ENCODE peak calls at places on chromosome 12, in six cellular contexts. S is endothelial cell, P is A673, C is caudate nucleus, L is breast epithelium, X is NCI-H524. M is an unnamed sample.

GRCh38 chr12:6285532-6286306 is 24.8 kb upstream of the PLEKHG6 start:
- DNase-seq in S (no peak), P (no peak), C (no peak), L (no peak), X (no peak), M (no peak)

GRCh38 chr12:16229676-16230075 is 47.8 kb downstream of the SLC15A5 start:
- DNase-seq in S (no peak), P (peak), C (no peak), L (no peak), X (no peak), M (no peak)

GRCh38 chr12:103085541-103085940 is 128.1 kb downstream of the ASCL1 start:
- DNase-seq in S (no peak), P (no peak), C (no peak), L (no peak), X (no peak), M (no peak)

GRCh38 chr12:90945070-90945649 is 9.8 kb downstream of the CCER1 start:
- DNase-seq in S (no peak), P (peak), C (no peak), L (no peak), X (peak), M (no peak)

GRCh38 chr12:107057071-107057834 is 36.1 kb downstream of the CRY1 start:
- DNase-seq in S (no peak), P (peak), C (no peak), L (no peak), X (no peak), M (no peak)

GRCh38 chr12:105204916-105205315 is 31.1 kb downstream of the APPL2 start:
- DNase-seq in S (no peak), P (no peak), C (no peak), L (no peak), X (no peak), M (no peak)

GRCh38 chr12:106139422-106140141 is 828 bp upstream of the NUAK1 start:
- DNase-seq in S (peak), P (peak), C (no peak), L (peak), X (peak), M (no peak)

GRCh38 chr12:18570543-18570942 is 167.3 kb downstream of the PLCZ1 start:
- DNase-seq in S (no peak), P (no peak), C (no peak), L (no peak), X (no peak), M (no peak)

GRCh38 chr12:57845478-57846284 is 848 bp downstream of the CTDSP2 start:
- DNase-seq in S (peak), P (peak), C (peak), L (peak), X (peak), M (no peak)

GRCh38 chr12:307406-307805 is 44.8 kb upstream of the SLC6A13 start:
- DNase-seq in S (no peak), P (no peak), C (no peak), L (no peak), X (no peak), M (no peak)

GRCh38 chr12:28568083-28568482 is 377.8 kb downstream of the CCDC91 start:
- DNase-seq in S (no peak), P (no peak), C (no peak), L (no peak), X (no peak), M (no peak)

GRCh38 chr12:105222726-105223357 is 13.1 kb downstream of the APPL2 start:
- DNase-seq in S (no peak), P (no peak), C (no peak), L (no peak), X (no peak), M (no peak)

GRCh38 chr12:123075591-123076171 is 75.2 kb downstream of the PITPNM2 start:
- DNase-seq in S (no peak), P (peak), C (no peak), L (no peak), X (peak), M (no peak)

GRCh38 chr12:120588948-120589930 is 8.0 kb upstream of the POP5 start:
- DNase-seq in S (no peak), P (no peak), C (no peak), L (no peak), X (no peak), M (no peak)

GRCh38 chr12:1054103-1054838 is 63.2 kb downstream of the ERC1 start:
- DNase-seq in S (no peak), P (peak), C (no peak), L (no peak), X (no peak), M (no peak)

GRCh38 chr12:75041481-75041880 is 168.2 kb downstream of the KCNC2 start:
- DNase-seq in S (no peak), P (no peak), C (no peak), L (no peak), X (no peak), M (no peak)

GRCh38 chr12:125228519-125229260 is 163.5 kb downstream of the AACS start:
- DNase-seq in S (no peak), P (peak), C (no peak), L (no peak), X (no peak), M (no peak)

GRCh38 chr12:14961466-14962155 is at the start of gene ARHGDIB:
- DNase-seq in S (no peak), P (peak), C (no peak), L (no peak), X (no peak), M (peak)

GRCh38 chr12:47222960-47223847 is 143.4 kb upstream of the AMIGO2 start:
- DNase-seq in S (peak), P (peak), C (no peak), L (no peak), X (no peak), M (no peak)

GRCh38 chr12:116885496-116885895 is 4.3 kb upstream of the HRK start:
- DNase-seq in S (no peak), P (no peak), C (no peak), L (no peak), X (no peak), M (no peak)

GRCh38 chr12:111444706-111445310 is 39.1 kb downstream of the SH2B3 start:
- DNase-seq in S (peak), P (peak), C (no peak), L (no peak), X (no peak), M (peak)

M was measured in CD14-positive monocyte.